ENCODE peak calls at places on chromosome 13, in ten cellular contexts. E, G, L, Q, J, X, C, Y, B and O are unnamed samples.

GRCh38 chr13:43303040-43303729 is 279.8 kb downstream of the DNAJC15 start:
- DNase-seq in Q (peak), E (no peak), Y (no peak), L (peak), G (peak), X (peak), C (peak), B (no peak), J (peak), O (no peak)

GRCh38 chr13:73870036-73870741 is 264.0 kb downstream of the KLF12 start:
- DNase-seq in Q (no peak), G (no peak), C (no peak), B (no peak), X (no peak), J (no peak), Y (no peak), E (no peak), L (peak), O (no peak)

GRCh38 chr13:94558721-94559120 is 37.2 kb downstream of the TGDS start:
- DNase-seq in B (peak), C (no peak), G (no peak), Q (peak), J (no peak), L (no peak), X (no peak), E (no peak), Y (no peak), O (no peak)

GRCh38 chr13:109787135-109787954 is 962 bp upstream of the IRS2 start:
- DNase-seq in B (peak), Q (peak), L (peak), Y (no peak), E (peak), C (peak), G (peak), X (peak), J (peak), O (no peak)

GRCh38 chr13:79589605-79590511 is 108.9 kb downstream of the NDFIP2 start:
- DNase-seq in X (no peak), C (no peak), J (peak), Q (no peak), G (no peak), B (no peak), Y (no peak), E (no peak), L (no peak), O (no peak)

GRCh38 chr13:99191336-99191899 is 9.2 kb upstream of the UBAC2 start:
- DNase-seq in J (no peak), Q (no peak), C (no peak), L (no peak), X (no peak), G (no peak), Y (no peak), E (no peak), B (no peak), O (no peak)

GRCh38 chr13:79593121-79593520 is 112.2 kb downstream of the NDFIP2 start:
- DNase-seq in L (no peak), Q (no peak), B (no peak), X (no peak), J (no peak), C (no peak), E (no peak), Y (no peak), G (no peak), O (no peak)

GRCh38 chr13:98549728-98550317 is 27.1 kb downstream of the STK24 start:
- DNase-seq in X (no peak), L (no peak), Q (no peak), J (no peak), Y (no peak), E (no peak), B (no peak), G (no peak), C (no peak), O (no peak)

GRCh38 chr13:94515911-94516310 is 36.4 kb upstream of the DCT start:
- DNase-seq in B (no peak), Y (no peak), G (no peak), C (no peak), J (no peak), L (no peak), Q (no peak), X (no peak), E (no peak), O (no peak)

GRCh38 chr13:22828081-22828480 is 352.7 kb upstream of the SGCG start:
- DNase-seq in J (no peak), Y (no peak), G (no peak), X (no peak), E (no peak), L (no peak), C (no peak), Q (no peak), B (no peak), O (no peak)

GRCh38 chr13:31944262-31945160 is 87.1 kb upstream of the FRY start:
- DNase-seq in E (no peak), X (no peak), C (no peak), B (no peak), L (no peak), Q (no peak), Y (no peak), G (no peak), J (no peak), O (no peak)

GRCh38 chr13:109600078-109600477 is 186.3 kb downstream of the IRS2 start:
- DNase-seq in J (no peak), X (no peak), E (no peak), B (no peak), L (no peak), Y (no peak), C (no peak), G (no peak), Q (no peak), O (no peak)

GRCh38 chr13:36904219-36904618 is 15.8 kb downstream of the SMAD9 start:
- DNase-seq in J (no peak), Y (no peak), L (peak), C (no peak), Q (no peak), G (no peak), E (no peak), X (no peak), B (no peak), O (no peak)

GRCh38 chr13:40764587-40765403 is 6.2 kb downstream of the MRPS31 start:
- DNase-seq in X (no peak), C (no peak), L (no peak), Y (no peak), B (no peak), G (peak), Q (no peak), E (no peak), J (no peak), O (no peak)

GRCh38 chr13:110661256-110661655 is 44.7 kb downstream of the CARS2 start:
- DNase-seq in Y (no peak), E (no peak), J (no peak), X (no peak), L (no peak), G (no peak), Q (no peak), B (no peak), C (no peak), O (no peak)

GRCh38 chr13:61414136-61414535 is 1.5 kb downstream of the PCDH20 start:
- DNase-seq in X (no peak), Y (no peak), G (no peak), J (no peak), E (no peak), C (no peak), L (no peak), Q (peak), B (no peak), O (no peak)

GRCh38 chr13:77479326-77479725 is 56.2 kb upstream of the SCEL start:
- DNase-seq in B (no peak), E (no peak), L (no peak), Q (no peak), X (no peak), Y (no peak), G (no peak), C (no peak), J (no peak), O (no peak)

GRCh38 chr13:77475345-77476084 is 60.0 kb upstream of the SCEL start:
- DNase-seq in Q (no peak), E (no peak), X (no peak), Y (no peak), B (no peak), L (no peak), G (no peak), J (no peak), C (no peak), O (no peak)

GRCh38 chr13:77476456-77476855 is 59.0 kb upstream of the SCEL start:
- DNase-seq in B (no peak), E (no peak), Y (no peak), C (no peak), J (no peak), X (no peak), Q (no peak), G (no peak), L (no peak), O (no peak)

GRCh38 chr13:77478645-77478997 is 56.9 kb upstream of the SCEL start:
- DNase-seq in J (no peak), C (no peak), L (no peak), B (no peak), X (no peak), E (no peak), G (no peak), Y (no peak), Q (no peak), O (no peak)

GRCh38 chr13:77477299-77477848 is 58.1 kb upstream of the SCEL start:
- DNase-seq in E (no peak), X (no peak), Y (no peak), G (no peak), Q (no peak), B (no peak), C (no peak), J (no peak), L (no peak), O (no peak)
- H3K27ac ChIP-seq in E (peak), X (no peak), Y (no peak), G (no peak), Q (no peak), B (no peak), C (no peak), J (no peak), L (no peak), O (no peak)

GRCh38 chr13:76879211-76879875 is 6.9 kb downstream of the KCTD12 start:
- DNase-seq in X (peak), J (peak), L (peak), C (peak), E (peak), Y (no peak), G (peak), B (no peak), Q (no peak), O (no peak)
- H3K4me3 ChIP-seq in X (peak), J (no peak), L (no peak), C (no peak), E (peak), Y (no peak), G (no peak), B (peak), Q (no peak), O (no peak)

GRCh38 chr13:87919956-87920355 is 248.8 kb downstream of the SLITRK5 start:
- DNase-seq in Y (no peak), C (no peak), X (no peak), L (no peak), G (no peak), Q (peak), J (no peak), E (no peak), B (no peak), O (no peak)

GRCh38 chr13:87925006-87925405 is 253.8 kb downstream of the SLITRK5 start:
- DNase-seq in J (no peak), X (no peak), E (no peak), Q (no peak), L (no peak), Y (no peak), C (no peak), B (no peak), G (no peak), O (peak)

DNA sequence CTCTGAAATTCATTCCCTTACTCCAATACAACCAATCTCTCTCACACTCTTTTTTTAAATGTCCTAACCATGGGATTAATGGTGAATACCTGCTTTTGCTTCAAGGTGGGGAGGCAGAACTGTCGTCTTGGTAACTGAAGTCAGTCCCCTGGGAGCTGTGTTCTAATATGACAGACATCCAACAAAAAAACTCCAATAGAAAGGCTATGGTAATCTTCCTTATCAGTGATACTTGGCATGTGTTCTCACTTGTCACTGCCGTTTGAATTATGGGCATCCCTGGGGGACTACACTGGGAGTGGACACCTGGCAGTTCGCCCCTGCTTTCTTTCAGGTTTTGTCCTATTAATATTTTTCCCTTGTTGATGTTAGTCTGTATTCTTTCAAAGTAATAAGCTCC is 252.5 kb downstream of the SLITRK5 start:
- DNase-seq in Y (no peak), L (no peak), C (no peak), G (no peak), B (no peak), Q (no peak), J (no peak), E (no peak), X (no peak), O (no peak)
- TF ChIP-seq POLR2AphosphoS5 in Y (no peak), L (no peak), C (no peak), G (no peak), B (no peak), Q (no peak), J (no peak), E (no peak), X (no peak), O (no peak)

GRCh38 chr13:27403252-27403678 is 21.2 kb upstream of the GTF3A start:
- DNase-seq in G (no peak), J (no peak), Q (peak), Y (no peak), C (no peak), E (no peak), X (no peak), L (no peak), B (no peak), O (no peak)
- H3K27ac ChIP-seq in G (peak), J (no peak), Q (no peak), Y (no peak), C (no peak), E (peak), X (peak), L (peak), B (peak), O (no peak)

GRCh38 chr13:50128406-50129048 is 113.3 kb downstream of the KCNRG start:
- DNase-seq in Q (peak), C (no peak), G (no peak), X (no peak), E (no peak), B (peak), L (no peak), J (no peak), Y (no peak), O (no peak)
- H3K4me3 ChIP-seq in Q (peak), C (no peak), G (no peak), X (no peak), E (no peak), B (no peak), L (no peak), J (no peak), Y (no peak), O (no peak)